ENCODE peak calls at places on chromosomes 12 and 14, in five cellular contexts. One of them, this sample, is unnamed.

GRCh38 chr14:94964181-94964580 is 193.1 kb downstream of the DICER1 start:
- DNase-seq in iPS DF 19.7: no peak
- DNase-seq in immature natural killer cell: no peak
- DNase-seq in progenitor cell of endocrine pancreas: no peak
- DNase-seq in MCF 10A: no peak
- DNase-seq in this sample: no peak

GRCh38 chr12:92141585-92142244 is 3.9 kb downstream of the BTG1 start:
- DNase-seq in iPS DF 19.7: no peak
- DNase-seq in immature natural killer cell: no peak
- DNase-seq in progenitor cell of endocrine pancreas: no peak
- DNase-seq in MCF 10A: no peak
- DNase-seq in this sample: no peak

GRCh38 chr12:131647667-131648066 is 63.2 kb upstream of the SFSWAP start:
- DNase-seq in iPS DF 19.7: no peak
- DNase-seq in immature natural killer cell: no peak
- DNase-seq in progenitor cell of endocrine pancreas: no peak
- DNase-seq in MCF 10A: no peak
- DNase-seq in this sample: no peak

GRCh38 chr12:13368431-13368830 is 171.9 kb downstream of the EMP1 start:
- DNase-seq in iPS DF 19.7: no peak
- DNase-seq in immature natural killer cell: no peak
- DNase-seq in progenitor cell of endocrine pancreas: no peak
- DNase-seq in MCF 10A: no peak
- DNase-seq in this sample: no peak

GRCh38 chr12:47100146-47100545 is 20.4 kb upstream of the AMIGO2 start:
- DNase-seq in iPS DF 19.7: no peak
- DNase-seq in immature natural killer cell: no peak
- DNase-seq in progenitor cell of endocrine pancreas: no peak
- DNase-seq in MCF 10A: no peak
- DNase-seq in this sample: no peak

GRCh38 chr12:126510630-126511029 is 1445.4 kb downstream of the AACS start:
- DNase-seq in iPS DF 19.7: no peak
- DNase-seq in immature natural killer cell: no peak
- DNase-seq in progenitor cell of endocrine pancreas: no peak
- DNase-seq in MCF 10A: no peak
- DNase-seq in this sample: no peak

GRCh38 chr14:23071244-23071974 is 14.1 kb upstream of the CDH24 start:
- DNase-seq in iPS DF 19.7: peak; percentile 90
- DNase-seq in immature natural killer cell: peak; percentile 59
- DNase-seq in progenitor cell of endocrine pancreas: peak; percentile 53
- DNase-seq in MCF 10A: peak; percentile 89
- DNase-seq in this sample: peak; percentile 93

GRCh38 chr14:32593290-32593942 is 264.3 kb downstream of the AKAP6 start:
- DNase-seq in iPS DF 19.7: no peak
- DNase-seq in immature natural killer cell: no peak
- DNase-seq in progenitor cell of endocrine pancreas: no peak
- DNase-seq in MCF 10A: peak; percentile 17
- DNase-seq in this sample: no peak

GRCh38 chr12:55074771-55075170 is 51.4 kb upstream of the OR9K2 start:
- DNase-seq in iPS DF 19.7: no peak
- DNase-seq in immature natural killer cell: no peak
- DNase-seq in progenitor cell of endocrine pancreas: no peak
- DNase-seq in MCF 10A: no peak
- DNase-seq in this sample: no peak

GRCh38 chr14:66636240-66636639 is 128.3 kb downstream of the GPHN start:
- DNase-seq in iPS DF 19.7: no peak
- DNase-seq in immature natural killer cell: no peak
- DNase-seq in progenitor cell of endocrine pancreas: no peak
- DNase-seq in MCF 10A: no peak
- DNase-seq in this sample: no peak

GRCh38 chr14:95516554-95517209 is at the start of gene SYNE3:
- DNase-seq in iPS DF 19.7: no peak
- DNase-seq in immature natural killer cell: no peak
- DNase-seq in progenitor cell of endocrine pancreas: no peak
- DNase-seq in MCF 10A: peak; percentile 44
- DNase-seq in this sample: no peak

GRCh38 chr12:113334786-113335539 is at the start of gene SLC8B1:
- DNase-seq in iPS DF 19.7: no peak
- DNase-seq in immature natural killer cell: peak; percentile 78
- DNase-seq in progenitor cell of endocrine pancreas: peak; percentile 90
- DNase-seq in MCF 10A: peak; percentile 85
- DNase-seq in this sample: peak; percentile 97

GRCh38 chr12:113241191-113242017 is 20.1 kb downstream of the TPCN1 start:
- DNase-seq in iPS DF 19.7: no peak
- DNase-seq in immature natural killer cell: no peak
- DNase-seq in progenitor cell of endocrine pancreas: no peak
- DNase-seq in MCF 10A: peak; percentile 92
- DNase-seq in this sample: no peak

GRCh38 chr12:13024151-13024946 is 19.8 kb upstream of the FAM234B start:
- DNase-seq in iPS DF 19.7: no peak
- DNase-seq in immature natural killer cell: no peak
- DNase-seq in progenitor cell of endocrine pancreas: no peak
- DNase-seq in MCF 10A: no peak
- DNase-seq in this sample: no peak

GRCh38 chr14:72699852-72700257 is 194.0 kb downstream of the DPF3 start:
- DNase-seq in iPS DF 19.7: no peak
- DNase-seq in immature natural killer cell: no peak
- DNase-seq in progenitor cell of endocrine pancreas: no peak
- DNase-seq in MCF 10A: peak; percentile 76
- DNase-seq in this sample: peak; percentile 4

GRCh38 chr12:2284321-2284813 is 231.6 kb downstream of the CACNA1C start:
- DNase-seq in iPS DF 19.7: no peak
- DNase-seq in immature natural killer cell: no peak
- DNase-seq in progenitor cell of endocrine pancreas: no peak
- DNase-seq in MCF 10A: no peak
- DNase-seq in this sample: no peak

GRCh38 chr14:37931998-37932397 is 275.7 kb upstream of the SSTR1 start:
- DNase-seq in iPS DF 19.7: no peak
- DNase-seq in immature natural killer cell: no peak
- DNase-seq in progenitor cell of endocrine pancreas: no peak
- DNase-seq in MCF 10A: no peak
- DNase-seq in this sample: no peak

GRCh38 chr14:83071888-83072501 is 1538.3 kb upstream of the SEL1L start:
- DNase-seq in iPS DF 19.7: no peak
- DNase-seq in immature natural killer cell: no peak
- DNase-seq in progenitor cell of endocrine pancreas: no peak
- DNase-seq in MCF 10A: peak; percentile 54
- DNase-seq in this sample: no peak

GRCh38 chr12:65199604-65200003 is 30.2 kb downstream of the LEMD3 start:
- DNase-seq in iPS DF 19.7: no peak
- DNase-seq in immature natural killer cell: no peak
- DNase-seq in progenitor cell of endocrine pancreas: no peak
- DNase-seq in MCF 10A: no peak
- DNase-seq in this sample: no peak

GRCh38 chr12:103401421-103401820 is 94.3 kb downstream of the C12orf42 start:
- DNase-seq in iPS DF 19.7: peak; percentile 17
- DNase-seq in immature natural killer cell: no peak
- DNase-seq in progenitor cell of endocrine pancreas: no peak
- DNase-seq in MCF 10A: peak; percentile 60
- DNase-seq in this sample: no peak

GRCh38 chr14:102504302-102504950 is 5.2 kb downstream of the ANKRD9 start:
- DNase-seq in iPS DF 19.7: no peak
- DNase-seq in immature natural killer cell: no peak
- DNase-seq in progenitor cell of endocrine pancreas: no peak
- DNase-seq in MCF 10A: no peak
- DNase-seq in this sample: no peak

GRCh38 chr12:79766705-79767464 is 76.1 kb upstream of the PAWR start:
- DNase-seq in iPS DF 19.7: no peak
- DNase-seq in immature natural killer cell: no peak
- DNase-seq in progenitor cell of endocrine pancreas: no peak
- DNase-seq in MCF 10A: no peak
- DNase-seq in this sample: no peak

GRCh38 chr12:115973968-115974765 is 303.3 kb downstream of the MED13L start:
- DNase-seq in iPS DF 19.7: no peak
- DNase-seq in immature natural killer cell: no peak
- DNase-seq in progenitor cell of endocrine pancreas: no peak
- DNase-seq in MCF 10A: no peak
- DNase-seq in this sample: no peak

GRCh38 chr12:18853570-18854366 is 115.8 kb downstream of the CAPZA3 start:
- DNase-seq in iPS DF 19.7: no peak
- DNase-seq in immature natural killer cell: no peak
- DNase-seq in progenitor cell of endocrine pancreas: no peak
- DNase-seq in MCF 10A: no peak
- DNase-seq in this sample: no peak

GRCh38 chr12:105942316-105942715 is 196.4 kb downstream of the NUAK1 start:
- DNase-seq in iPS DF 19.7: no peak
- DNase-seq in immature natural killer cell: no peak
- DNase-seq in progenitor cell of endocrine pancreas: no peak
- DNase-seq in MCF 10A: no peak
- DNase-seq in this sample: no peak

GRCh38 chr14:102256691-102257090 is 48.3 kb downstream of the MOK start:
- DNase-seq in iPS DF 19.7: no peak
- DNase-seq in immature natural killer cell: no peak
- DNase-seq in progenitor cell of endocrine pancreas: no peak
- DNase-seq in MCF 10A: no peak
- DNase-seq in this sample: no peak

GRCh38 chr14:68814376-68815287 is 21.8 kb upstream of the ZFP36L1 start:
- DNase-seq in iPS DF 19.7: no peak
- DNase-seq in immature natural killer cell: peak; percentile 61
- DNase-seq in progenitor cell of endocrine pancreas: no peak
- DNase-seq in MCF 10A: no peak
- DNase-seq in this sample: no peak

GRCh38 chr14:24098927-24099813 is 5.1 kb downstream of the PCK2 start:
- DNase-seq in iPS DF 19.7: no peak
- DNase-seq in immature natural killer cell: no peak
- DNase-seq in progenitor cell of endocrine pancreas: no peak
- DNase-seq in MCF 10A: no peak
- DNase-seq in this sample: no peak

GRCh38 chr14:73833530-73834257 is 17.9 kb upstream of the PTGR2 start:
- DNase-seq in iPS DF 19.7: no peak
- DNase-seq in immature natural killer cell: no peak
- DNase-seq in progenitor cell of endocrine pancreas: no peak
- DNase-seq in MCF 10A: peak; percentile 76
- DNase-seq in this sample: no peak

GRCh38 chr12:25585021-25585523 is 32.0 kb upstream of the LMNTD1 start:
- DNase-seq in iPS DF 19.7: no peak
- DNase-seq in immature natural killer cell: no peak
- DNase-seq in progenitor cell of endocrine pancreas: no peak
- DNase-seq in MCF 10A: peak; percentile 95
- DNase-seq in this sample: no peak

GRCh38 chr14:59776468-59776867 is 94.1 kb downstream of the RTN1 start:
- DNase-seq in iPS DF 19.7: no peak
- DNase-seq in immature natural killer cell: no peak
- DNase-seq in progenitor cell of endocrine pancreas: no peak
- DNase-seq in MCF 10A: no peak
- DNase-seq in this sample: no peak

GRCh38 chr14:100612879-100613455 is 25.8 kb upstream of the BEGAIN start:
- DNase-seq in iPS DF 19.7: no peak
- DNase-seq in immature natural killer cell: no peak
- DNase-seq in progenitor cell of endocrine pancreas: no peak
- DNase-seq in MCF 10A: no peak
- DNase-seq in this sample: no peak

GRCh38 chr12:114662512-114663177 is 21.3 kb downstream of the TBX3 start:
- DNase-seq in iPS DF 19.7: no peak
- DNase-seq in immature natural killer cell: peak; percentile 24
- DNase-seq in progenitor cell of endocrine pancreas: peak; percentile 79
- DNase-seq in MCF 10A: peak; percentile 86
- DNase-seq in this sample: no peak

GRCh38 chr14:80468331-80469122 is 257.2 kb upstream of the DIO2 start:
- DNase-seq in iPS DF 19.7: no peak
- DNase-seq in immature natural killer cell: no peak
- DNase-seq in progenitor cell of endocrine pancreas: no peak
- DNase-seq in MCF 10A: no peak
- DNase-seq in this sample: no peak